ENCODE peak calls at places on chromosomes 1 and 21, in five cellular contexts. D, Z, G, J and H are unnamed samples.
A peak's percentile ranks its signal among the peaks of the same experiment; 100 is the strongest.

GRCh38 chr21:15804247-15804985 is 74.6 kb downstream of the USP25 start:
- DNase-seq in G (no peak), D (no peak), Z (no peak), J (no peak), H (no peak)

GRCh38 chr1:113905435-113905861 is 322 bp downstream of the DCLRE1B start:
- DNase-seq in Z (no peak), D (peak; percentile 8), G (peak; percentile 79), J (no peak), H (no peak)

GRCh38 chr1:46749921-46750404 is 31.0 kb upstream of the EFCAB14 start:
- DNase-seq in Z (no peak), D (peak; percentile 26), G (no peak), J (no peak), H (no peak)

GRCh38 chr1:116218922-116219321 is 107.7 kb downstream of the MAB21L3 start:
- DNase-seq in D (no peak), Z (no peak), J (no peak), G (no peak), H (no peak)

GRCh38 chr1:2334366-2334765 is 57.0 kb downstream of the MORN1 start:
- DNase-seq in D (no peak), J (no peak), Z (no peak), G (no peak), H (no peak)

GRCh38 chr1:224067207-224067606 is 46.7 kb upstream of the FBXO28 start:
- DNase-seq in D (no peak), J (no peak), G (no peak), Z (no peak), H (no peak)

GRCh38 chr21:42063578-42064521 is 7.3 kb upstream of the UMODL1 start:
- DNase-seq in D (no peak), G (no peak), J (peak; percentile 53), Z (no peak), H (no peak)

GRCh38 chr1:174413632-174414031 is 34.1 kb upstream of the GPR52 start:
- DNase-seq in J (no peak), G (peak; percentile 25), Z (no peak), D (peak; percentile 14), H (no peak)

GRCh38 chr1:40273547-40274166 is 15.6 kb downstream of the ZMPSTE24 start:
- DNase-seq in D (no peak), J (no peak), Z (no peak), G (no peak), H (no peak)

GRCh38 chr1:33130297-33130696 is 49.3 kb downstream of the AZIN2 start:
- DNase-seq in Z (peak; percentile 22), D (no peak), J (no peak), G (no peak), H (no peak)

GRCh38 chr1:22190251-22190650 is 47.4 kb upstream of the WNT4 start:
- DNase-seq in G (no peak), Z (no peak), D (no peak), J (no peak), H (no peak)

GRCh38 chr1:110281363-110282290 is 57.5 kb upstream of the RBM15 start:
- DNase-seq in G (no peak), D (peak; percentile 9), J (no peak), Z (peak; percentile 20), H (no peak)

GRCh38 chr21:46381521-46381920 is 57.6 kb downstream of the PCNT start:
- DNase-seq in Z (no peak), G (no peak), J (no peak), D (no peak), H (no peak)

GRCh38 chr21:43306911-43307676 is 119.8 kb downstream of the SIK1 start:
- DNase-seq in D (no peak), Z (peak; percentile 56), J (peak; percentile 39), G (no peak), H (no peak)

GRCh38 chr1:214429951-214430742 is 121.3 kb downstream of the PTPN14 start:
- DNase-seq in J (no peak), G (no peak), Z (no peak), D (peak; percentile 57), H (no peak)

GRCh38 chr1:64484651-64485050 is 14.7 kb downstream of the CACHD1 start:
- DNase-seq in D (no peak), G (no peak), J (no peak), Z (no peak), H (no peak)

GRCh38 chr1:67937651-67938050 is 104.4 kb upstream of the GNG12 start:
- DNase-seq in G (no peak), Z (no peak), D (no peak), J (no peak), H (no peak)

GRCh38 chr1:201559679-201560162 is 20.8 kb downstream of the NAV1 start:
- DNase-seq in D (peak; percentile 87), J (peak; percentile 57), G (peak; percentile 90), Z (peak; percentile 81), H (peak; percentile 55)

GRCh38 chr1:222618880-222619321 is 1.0 kb downstream of the MIA3 start:
- DNase-seq in J (no peak), D (peak; percentile 44), G (peak; percentile 55), Z (peak; percentile 5), H (no peak)

GRCh38 chr1:169762699-169763098 is 28.8 kb upstream of the SELE start:
- DNase-seq in J (no peak), D (no peak), Z (no peak), G (no peak), H (no peak)

GRCh38 chr21:32771134-32771523 is 426 bp downstream of the PAXBP1 start:
- DNase-seq in J (no peak), Z (peak; percentile 36), G (peak; percentile 57), D (peak; percentile 58), H (no peak)

GRCh38 chr1:111227875-111228747 is 598 bp downstream of the CHI3L2 start:
- DNase-seq in Z (peak; percentile 81), G (no peak), J (no peak), D (peak; percentile 91), H (no peak)

GRCh38 chr1:9689011-9689706 is 37.6 kb downstream of the PIK3CD start:
- DNase-seq in Z (peak; percentile 58), G (peak; percentile 94), J (peak; percentile 80), D (peak; percentile 58), H (peak; percentile 70)

GRCh38 chr1:31837441-31838158 is 21.8 kb upstream of the SPOCD1 start:
- DNase-seq in G (no peak), D (no peak), J (no peak), Z (no peak), H (no peak)

GRCh38 chr1:220881918-220882891 is 3.0 kb downstream of the HLX start:
- DNase-seq in D (peak; percentile 78), G (peak; percentile 93), Z (no peak), J (no peak), H (no peak)

GRCh38 chr1:110346690-110347089 is 7.5 kb downstream of the RBM15 start:
- DNase-seq in G (peak; percentile 33), Z (no peak), D (no peak), J (no peak), H (no peak)

GRCh38 chr1:41537788-41538351 is 53.4 kb upstream of the EDN2 start:
- DNase-seq in Z (peak; percentile 89), D (peak; percentile 87), G (no peak), J (peak; percentile 14), H (no peak)

GRCh38 chr1:227760377-227760776 is 25.1 kb downstream of the SNAP47 start:
- DNase-seq in G (no peak), J (no peak), D (no peak), Z (no peak), H (no peak)

GRCh38 chr1:243786546-243786945 is 63.5 kb downstream of the AKT3 start:
- DNase-seq in Z (no peak), D (no peak), J (no peak), G (no peak), H (no peak)

GRCh38 chr1:198121058-198121829 is 35.6 kb upstream of the NEK7 start:
- DNase-seq in G (no peak), J (no peak), Z (peak; percentile 81), D (peak; percentile 79), H (no peak)

GRCh38 chr1:167977245-167977644 is 40.4 kb upstream of the MPC2 start:
- DNase-seq in D (no peak), Z (no peak), J (no peak), G (no peak), H (no peak)

GRCh38 chr1:85228952-85229351 is 28.1 kb upstream of the SYDE2 start:
- DNase-seq in J (no peak), D (no peak), Z (no peak), G (no peak), H (no peak)

GRCh38 chr1:85225624-85226380 is 25.0 kb upstream of the SYDE2 start:
- DNase-seq in D (no peak), J (no peak), G (no peak), Z (no peak), H (no peak)

GRCh38 chr1:85224734-85225623 is 24.2 kb upstream of the SYDE2 start:
- DNase-seq in J (no peak), D (no peak), G (peak; percentile 82), Z (no peak), H (no peak)

GRCh38 chr1:85229574-85230097 is 28.8 kb upstream of the SYDE2 start:
- DNase-seq in Z (no peak), G (no peak), D (no peak), J (no peak), H (no peak)

DNA sequence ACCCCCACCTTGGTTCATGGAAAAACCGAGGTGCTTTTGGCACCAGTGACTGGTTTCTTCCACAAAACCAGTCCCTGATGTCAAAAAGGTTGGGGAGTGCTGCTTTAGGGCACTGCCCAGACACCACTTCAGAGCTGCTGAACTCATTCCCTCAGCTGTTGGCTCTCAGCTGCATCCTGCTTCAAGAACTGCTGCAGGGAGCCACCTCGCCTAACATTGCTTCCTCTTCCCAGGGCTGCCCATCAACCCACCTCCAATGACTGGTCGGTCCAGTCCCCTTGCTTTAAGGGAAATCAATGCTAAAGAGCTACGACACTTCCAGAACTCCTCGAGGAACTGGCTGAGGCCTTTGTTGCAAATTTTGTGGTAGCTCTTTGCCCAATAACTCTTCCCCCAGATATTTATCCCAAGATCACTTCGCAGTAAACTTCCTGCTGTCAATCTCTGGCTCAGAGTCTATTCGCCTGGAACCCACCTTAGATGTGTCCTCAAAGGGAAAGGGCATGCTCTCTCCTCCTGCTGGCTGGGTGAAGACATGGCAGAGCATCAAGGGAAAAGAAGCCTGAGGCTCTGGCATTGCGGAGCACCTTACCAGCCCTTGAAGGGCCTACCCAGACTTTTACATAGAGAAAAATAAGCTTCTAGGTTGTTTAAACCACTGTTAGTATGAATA is 29.0 kb downstream of the C1orf52 start:
- DNase-seq in J (no peak), Z (no peak), G (peak; percentile 53), D (no peak), H (no peak)
- TF ChIP-seq CTCF in J (no peak), Z (peak; percentile 60), G (peak; percentile 62), D (peak; percentile 27), H (no peak)

GRCh38 chr1:18647681-18648214 is 17.1 kb downstream of the PAX7 start:
- DNase-seq in D (no peak), Z (no peak), J (no peak), G (no peak), H (no peak)
- TF ChIP-seq CTCF in D (no peak), Z (no peak), J (no peak), G (no peak), H (no peak)

DNA sequence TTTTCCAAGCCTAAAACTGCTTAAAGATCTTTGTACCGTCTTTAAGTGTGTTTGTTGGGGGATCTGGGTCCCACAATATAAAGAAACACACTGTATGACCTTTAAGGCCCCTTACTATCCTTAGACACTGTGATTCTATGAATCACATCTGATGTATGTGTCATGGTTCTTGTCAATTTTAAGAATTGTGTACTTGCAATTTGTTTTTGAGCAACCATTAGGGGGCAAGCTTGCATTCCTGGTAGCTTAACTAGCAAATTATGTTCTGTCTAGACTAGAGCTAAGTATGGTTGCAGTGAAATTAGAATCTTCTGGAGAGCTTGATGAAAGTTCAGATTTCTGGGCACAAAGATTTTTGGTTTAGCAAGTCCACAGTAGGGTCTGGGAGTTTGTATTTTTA is 219.5 kb downstream of the TPR start:
- DNase-seq in G (no peak), Z (peak; percentile 75), J (no peak), D (peak; percentile 86), H (no peak)
- TF ChIP-seq CTCF in G (peak; percentile 58), Z (peak; percentile 82), J (no peak), D (peak; percentile 69), H (no peak)

GRCh38 chr1:3472088-3472850 is 17.8 kb downstream of the ARHGEF16 start:
- DNase-seq in Z (no peak), D (no peak), J (no peak), G (no peak), H (no peak)
- TF ChIP-seq CTCF in Z (peak; percentile 31), D (no peak), J (no peak), G (peak; percentile 23), H (no peak)